ENCODE peak calls at places on chromosomes 7 and 10, in four cellular contexts. V, N, Q and U are unnamed samples.

GRCh38 chr7:47552631-47553030 is 29.3 kb downstream of the TNS3 start:
- DNase-seq in V (peak), N (no peak), Q (no peak), U (no peak)

GRCh38 chr10:69242844-69243212 is 22.7 kb downstream of the HKDC1 start:
- DNase-seq in V (no peak), N (no peak), Q (no peak), U (no peak)

GRCh38 chr10:123913688-123914268 is 22.2 kb upstream of the CPXM2 start:
- DNase-seq in V (peak), N (no peak), Q (no peak), U (no peak)

GRCh38 chr7:138097064-138097741 is 20.9 kb downstream of the AKR1D1 start:
- DNase-seq in V (no peak), N (no peak), Q (no peak), U (peak)

GRCh38 chr10:79344502-79345195 is 2.6 kb upstream of the PPIF start:
- DNase-seq in V (no peak), N (no peak), Q (no peak), U (no peak)

GRCh38 chr10:121033371-121033770 is 182.2 kb downstream of the WDR11 start:
- DNase-seq in V (peak), N (no peak), Q (no peak), U (no peak)

GRCh38 chr7:124635416-124635815 is 130.2 kb downstream of the GPR37 start:
- DNase-seq in V (no peak), N (no peak), Q (no peak), U (no peak)

GRCh38 chr7:135645296-135645904 is 16.9 kb upstream of the STMP1 start:
- DNase-seq in V (no peak), N (no peak), Q (no peak), U (no peak)

GRCh38 chr7:16753932-16754571 is 497 bp downstream of the TSPAN13 start:
- DNase-seq in V (no peak), N (no peak), Q (peak), U (peak)

GRCh38 chr7:111734955-111735660 is 172.8 kb upstream of the IMMP2L start:
- DNase-seq in V (no peak), N (no peak), Q (no peak), U (no peak)

GRCh38 chr7:106862317-106863183 is 2.5 kb upstream of the PIK3CG start:
- DNase-seq in V (no peak), N (no peak), Q (no peak), U (no peak)

GRCh38 chr10:6232846-6233724 is 30.4 kb downstream of the PFKFB3 start:
- DNase-seq in V (no peak), N (no peak), Q (no peak), U (no peak)

GRCh38 chr7:46360811-46361210 is 439.7 kb upstream of the IGFBP3 start:
- DNase-seq in V (no peak), N (no peak), Q (no peak), U (peak)

GRCh38 chr7:143054621-143055020 is 2.5 kb downstream of the OR6V1 start:
- DNase-seq in V (no peak), N (no peak), Q (no peak), U (no peak)

GRCh38 chr7:128919881-128920789 is 9.6 kb upstream of the KCP start:
- DNase-seq in V (no peak), N (no peak), Q (no peak), U (no peak)

GRCh38 chr7:157679607-157680006 is 342.8 kb downstream of the DNAJB6 start:
- DNase-seq in V (no peak), N (no peak), Q (no peak), U (peak)

GRCh38 chr7:3285652-3286051 is 15.4 kb upstream of the SDK1 start:
- DNase-seq in V (no peak), N (no peak), Q (no peak), U (no peak)

GRCh38 chr10:35274511-35275060 is 61.7 kb upstream of the CCNY start:
- DNase-seq in V (no peak), N (no peak), Q (no peak), U (peak)

GRCh38 chr10:27383595-27384542 is 120.2 kb upstream of the RAB18 start:
- DNase-seq in V (no peak), N (peak), Q (no peak), U (no peak)

GRCh38 chr10:24428410-24428782 is 219.5 kb downstream of the KIAA1217 start:
- DNase-seq in V (no peak), N (no peak), Q (no peak), U (no peak)

GRCh38 chr7:46741924-46742607 is 821.0 kb upstream of the IGFBP3 start:
- DNase-seq in V (no peak), N (no peak), Q (no peak), U (no peak)

GRCh38 chr10:78551184-78552005 is 517.4 kb upstream of the ZMIZ1 start:
- DNase-seq in V (no peak), N (no peak), Q (no peak), U (peak)

GRCh38 chr10:7272008-7272407 is 138.8 kb downstream of the SFMBT2 start:
- DNase-seq in V (no peak), N (no peak), Q (no peak), U (no peak)

GRCh38 chr10:95841711-95842498 is 65.9 kb upstream of the CC2D2B start:
- DNase-seq in V (peak), N (no peak), Q (no peak), U (peak)

GRCh38 chr10:44981172-44982113 is 2.8 kb upstream of the DEPP1 start:
- DNase-seq in V (peak), N (peak), Q (no peak), U (no peak)

GRCh38 chr10:43640603-43641002 is 8.1 kb downstream of the ZNF32 start:
- DNase-seq in V (no peak), N (no peak), Q (no peak), U (no peak)

GRCh38 chr10:76416642-76417041 is 985.2 kb downstream of the LRMDA start:
- DNase-seq in V (no peak), N (no peak), Q (no peak), U (no peak)

GRCh38 chr10:132631348-132631735 is 93.8 kb downstream of the INPP5A start:
- DNase-seq in V (peak), N (no peak), Q (peak), U (no peak)

GRCh38 chr7:142357953-142358520 is 100.2 kb upstream of the PRSS58 start:
- DNase-seq in V (no peak), N (peak), Q (no peak), U (peak)

GRCh38 chr10:36725581-36726520 is 399.5 kb upstream of the ANKRD30A start:
- DNase-seq in V (no peak), N (peak), Q (no peak), U (peak)

GRCh38 chr10:72688208-72688651 is 3.7 kb upstream of the MCU start:
- DNase-seq in V (no peak), N (peak), Q (no peak), U (no peak)

GRCh38 chr7:50798126-50798525 is 15.4 kb upstream of the GRB10 start:
- DNase-seq in V (no peak), N (no peak), Q (no peak), U (no peak)

GRCh38 chr7:129689995-129690581 is 78.6 kb downstream of the NRF1 start:
- DNase-seq in V (no peak), N (no peak), Q (no peak), U (no peak)

GRCh38 chr7:14414274-14414986 is 425.0 kb upstream of the ETV1 start:
- DNase-seq in V (no peak), N (no peak), Q (no peak), U (no peak)

GRCh38 chr10:75291800-75292199 is 56.0 kb upstream of the COMTD1 start:
- DNase-seq in V (no peak), N (no peak), Q (no peak), U (no peak)

GRCh38 chr7:155418941-155419755 is 38.8 kb upstream of the EN2 start:
- DNase-seq in V (no peak), N (no peak), Q (no peak), U (peak)

DNA sequence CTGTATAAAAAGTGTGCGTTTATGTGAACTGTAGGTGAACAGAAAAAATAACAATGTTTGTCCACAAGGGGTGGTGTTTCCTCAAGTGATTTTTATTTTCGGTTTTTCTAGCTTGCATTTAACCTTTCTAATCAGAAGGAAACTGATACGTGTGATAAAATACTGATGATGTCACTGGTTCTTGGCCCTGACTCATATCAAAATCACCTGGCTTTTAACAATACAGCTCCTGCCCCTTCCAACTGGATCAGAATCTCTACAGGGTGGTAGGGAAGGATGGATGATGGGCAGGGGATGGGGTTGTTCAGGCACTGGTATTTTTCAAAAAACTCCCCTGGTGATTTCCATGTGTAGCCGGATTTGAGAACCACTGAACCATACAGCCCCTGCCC is 10.9 kb downstream of the NPFFR1 start:
- DNase-seq in V (no peak), N (no peak), Q (no peak), U (no peak)
- H3K4me3 ChIP-seq in V (no peak), N (no peak), Q (no peak), U (no peak)

GRCh38 chr10:89252225-89252585 is 630 bp upstream of the LIPA start:
- DNase-seq in V (no peak), N (no peak), Q (no peak), U (no peak)
- H3K27ac ChIP-seq in V (no peak), N (peak), Q (peak), U (no peak)

DNA sequence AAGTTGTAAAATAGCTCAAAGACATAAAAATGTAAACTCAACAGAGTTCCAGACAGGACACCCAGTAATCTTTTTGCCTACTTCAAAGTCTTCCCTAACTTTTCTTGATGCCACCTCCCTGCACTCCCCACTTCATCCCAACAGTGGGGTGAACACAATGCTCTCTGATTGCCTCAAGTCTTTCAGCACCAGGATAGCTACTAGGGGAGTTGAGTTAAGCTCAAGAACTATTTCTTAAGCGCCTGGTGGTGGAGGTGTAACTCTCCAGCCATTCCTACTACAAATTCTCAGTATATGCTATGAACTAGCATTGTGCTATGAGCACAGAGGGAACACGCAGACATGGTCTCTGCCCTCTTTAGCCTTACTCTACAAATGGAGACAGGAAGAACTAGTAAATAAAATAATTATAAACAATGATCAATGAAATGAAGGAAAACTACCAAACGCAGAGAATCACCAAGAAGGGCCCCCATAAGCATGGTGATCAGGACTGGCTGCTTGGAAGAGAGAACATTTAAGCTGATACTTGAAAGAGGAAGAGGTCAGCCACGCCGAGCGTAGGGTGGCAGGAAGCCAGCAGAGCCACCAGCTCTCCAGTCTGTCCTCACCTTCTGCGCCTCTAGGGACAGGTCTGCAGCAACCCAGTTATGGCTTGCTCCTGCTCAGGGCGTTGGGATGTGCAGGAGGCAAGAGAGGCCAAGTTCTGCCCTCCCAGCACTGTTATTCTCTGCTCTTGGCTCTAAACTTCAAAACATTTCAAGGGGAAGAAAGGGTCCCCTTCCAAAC is 16.7 kb upstream of the FRA10AC1 start:
- DNase-seq in V (no peak), N (no peak), Q (no peak), U (no peak)
- TF ChIP-seq CTCF in V (no peak), N (no peak), Q (no peak), U (no peak)

DNA sequence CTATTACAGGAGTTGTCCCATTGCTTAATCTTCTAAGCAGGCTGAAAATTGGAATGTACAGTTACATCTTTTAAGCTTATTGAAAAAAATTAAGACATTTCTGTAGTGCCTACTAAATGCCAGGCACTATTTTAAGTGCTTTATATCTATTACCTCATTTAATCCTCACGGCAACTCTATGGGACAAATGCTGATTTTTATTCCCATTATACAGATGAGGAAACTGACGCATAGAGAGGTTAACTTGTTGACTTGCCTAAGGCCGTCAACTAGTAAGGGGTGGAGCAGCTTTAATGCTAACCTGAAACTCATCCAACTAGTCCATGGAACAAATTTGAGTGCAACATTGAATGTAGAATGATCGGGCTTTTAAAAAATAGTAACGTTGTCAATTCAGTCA is 2.5 kb downstream of the ZKSCAN1 start:
- DNase-seq in V (no peak), N (no peak), Q (no peak), U (no peak)
- H3K4me3 ChIP-seq in V (no peak), N (peak), Q (no peak), U (no peak)

GRCh38 chr10:9018844-9019173 is 964.3 kb downstream of the GATA3 start:
- DNase-seq in V (no peak), N (no peak), Q (no peak), U (no peak)

GRCh38 chr10:9018161-9018843 is 963.8 kb downstream of the GATA3 start:
- DNase-seq in V (no peak), N (no peak), Q (no peak), U (no peak)

GRCh38 chr10:9028211-9028610 is 973.7 kb downstream of the GATA3 start:
- DNase-seq in V (no peak), N (no peak), Q (no peak), U (no peak)

GRCh38 chr10:9024210-9024609 is 969.7 kb downstream of the GATA3 start:
- DNase-seq in V (no peak), N (peak), Q (no peak), U (no peak)
- H3K27ac ChIP-seq in V (no peak), N (no peak), Q (no peak), U (no peak)

DNA sequence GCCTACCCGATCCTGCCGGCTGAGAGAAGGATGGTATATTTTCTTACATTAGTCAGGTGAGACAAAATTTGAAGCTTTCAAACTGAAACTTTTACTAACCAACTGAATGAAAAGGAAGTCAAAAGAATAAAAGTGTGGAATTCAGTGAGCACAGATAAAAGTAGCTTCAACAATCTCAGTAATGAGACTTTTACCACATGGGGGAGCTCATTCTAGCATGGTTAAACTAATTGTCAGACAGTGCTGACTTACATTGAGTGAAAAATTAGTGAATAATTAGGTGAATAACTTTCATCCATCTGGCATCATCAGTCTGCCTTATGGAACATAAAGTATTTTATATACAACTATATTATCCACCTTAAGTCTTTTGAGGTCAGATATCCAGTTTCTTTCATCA is 8.4 kb downstream of the FAM237B start:
- DNase-seq in V (no peak), N (no peak), Q (no peak), U (no peak)
- TF ChIP-seq CTCF in V (no peak), N (peak), Q (no peak), U (peak)

GRCh38 chr7:26857534-26858228 is 6.7 kb downstream of the SKAP2 start:
- DNase-seq in V (no peak), N (no peak), Q (no peak), U (no peak)

GRCh38 chr7:26858735-26859134 is 5.7 kb downstream of the SKAP2 start:
- DNase-seq in V (no peak), N (no peak), Q (no peak), U (no peak)

GRCh38 chr7:26856481-26856880 is 7.9 kb downstream of the SKAP2 start:
- DNase-seq in V (no peak), N (no peak), Q (no peak), U (no peak)

GRCh38 chr7:26858229-26858568 is 6.2 kb downstream of the SKAP2 start:
- DNase-seq in V (no peak), N (no peak), Q (no peak), U (no peak)

GRCh38 chr7:26857170-26857533 is 7.2 kb downstream of the SKAP2 start:
- DNase-seq in V (no peak), N (no peak), Q (no peak), U (no peak)
- H3K4me3 ChIP-seq in V (no peak), N (peak), Q (peak), U (no peak)

GRCh38 chr7:29926216-29926615 is 63.4 kb downstream of the SCRN1 start:
- DNase-seq in V (no peak), N (no peak), Q (no peak), U (no peak)
- H3K27ac ChIP-seq in V (no peak), N (no peak), Q (no peak), U (no peak)

GRCh38 chr7:134480730-134481129 is 21.8 kb upstream of the AKR1B1 start:
- DNase-seq in V (no peak), N (peak), Q (no peak), U (no peak)

GRCh38 chr7:134481167-134481566 is 22.3 kb upstream of the AKR1B1 start:
- DNase-seq in V (no peak), N (no peak), Q (no peak), U (no peak)

GRCh38 chr7:134477954-134478353 is 19.1 kb upstream of the AKR1B1 start:
- DNase-seq in V (no peak), N (no peak), Q (no peak), U (no peak)

GRCh38 chr7:134480202-134480601 is 21.3 kb upstream of the AKR1B1 start:
- DNase-seq in V (no peak), N (no peak), Q (no peak), U (no peak)

DNA sequence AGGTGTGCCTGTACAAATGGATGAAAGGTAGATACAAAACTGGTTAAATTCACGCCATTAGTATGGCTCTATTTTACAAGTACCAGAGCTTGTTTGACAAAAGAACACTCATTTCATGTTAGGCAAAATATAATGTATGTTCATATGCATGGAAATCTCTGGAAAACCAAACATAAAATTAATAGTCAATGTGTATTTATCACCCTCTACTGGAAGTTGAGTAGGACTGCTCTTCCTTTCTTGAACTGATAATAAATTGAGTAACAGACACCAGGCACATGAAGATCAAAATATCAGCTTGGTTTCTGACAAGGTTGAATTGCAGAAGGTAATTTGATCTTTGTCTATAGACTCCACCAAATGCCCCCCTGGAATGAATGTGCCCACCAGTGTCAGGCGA is 19.8 kb upstream of the AKR1B1 start:
- DNase-seq in V (no peak), N (no peak), Q (no peak), U (no peak)
- TF ChIP-seq CTCF in V (no peak), N (peak), Q (no peak), U (no peak)

GRCh38 chr7:98802088-98802780 is 67.6 kb downstream of the TMEM130 start:
- DNase-seq in V (no peak), N (no peak), Q (no peak), U (no peak)
- H3K4me3 ChIP-seq in V (no peak), N (no peak), Q (no peak), U (no peak)